ENCODE peak calls at places on chromosomes 12 and 14, in four cellular contexts. J is type B pancreatic cell, Y is fibroblast of mammary gland, A is neural crest cell. M is an unnamed sample.

GRCh38 chr12:42935090-42935489 is 345.5 kb upstream of the PRICKLE1 start:
- DNase-seq in J (no peak), A (no peak), Y (peak; percentile 19), M (no peak)

GRCh38 chr12:79690606-79691298 is at the start of gene PAWR:
- DNase-seq in Y (peak; percentile 46), A (peak; percentile 57), J (peak; percentile 83), M (peak; percentile 63)

GRCh38 chr12:71578694-71579258 is 84.9 kb downstream of the ZFC3H1 start:
- DNase-seq in Y (no peak), J (no peak), A (no peak), M (no peak)

GRCh38 chr12:111443086-111443485 is 37.4 kb downstream of the SH2B3 start:
- DNase-seq in A (no peak), J (no peak), Y (no peak), M (no peak)

GRCh38 chr12:55717397-55718007 is 1.7 kb downstream of the BLOC1S1 start:
- DNase-seq in Y (peak; percentile 94), J (no peak), A (no peak), M (no peak)

GRCh38 chr12:1777798-1778197 is 42.6 kb upstream of the LRTM2 start:
- DNase-seq in A (no peak), J (no peak), Y (peak; percentile 86), M (peak; percentile 78)

GRCh38 chr12:67697443-67697842 is 48.9 kb downstream of the DYRK2 start:
- DNase-seq in J (no peak), A (no peak), Y (peak; percentile 75), M (no peak)

GRCh38 chr14:50003213-50004021 is 110.5 kb downstream of the ARF6 start:
- DNase-seq in A (peak; percentile 34), Y (peak; percentile 68), J (peak; percentile 74), M (peak; percentile 51)

GRCh38 chr12:12902036-12902435 is 10.7 kb downstream of the GPRC5A start:
- DNase-seq in Y (peak; percentile 74), J (no peak), A (no peak), M (peak; percentile 87)

GRCh38 chr12:124774462-124775167 is 89.0 kb downstream of the SCARB1 start:
- DNase-seq in J (no peak), A (no peak), Y (peak; percentile 100), M (peak; percentile 100)

GRCh38 chr12:20602671-20603402 is 92.3 kb upstream of the SLCO1C1 start:
- DNase-seq in Y (peak; percentile 84), A (no peak), J (no peak), M (peak; percentile 77)

DNA sequence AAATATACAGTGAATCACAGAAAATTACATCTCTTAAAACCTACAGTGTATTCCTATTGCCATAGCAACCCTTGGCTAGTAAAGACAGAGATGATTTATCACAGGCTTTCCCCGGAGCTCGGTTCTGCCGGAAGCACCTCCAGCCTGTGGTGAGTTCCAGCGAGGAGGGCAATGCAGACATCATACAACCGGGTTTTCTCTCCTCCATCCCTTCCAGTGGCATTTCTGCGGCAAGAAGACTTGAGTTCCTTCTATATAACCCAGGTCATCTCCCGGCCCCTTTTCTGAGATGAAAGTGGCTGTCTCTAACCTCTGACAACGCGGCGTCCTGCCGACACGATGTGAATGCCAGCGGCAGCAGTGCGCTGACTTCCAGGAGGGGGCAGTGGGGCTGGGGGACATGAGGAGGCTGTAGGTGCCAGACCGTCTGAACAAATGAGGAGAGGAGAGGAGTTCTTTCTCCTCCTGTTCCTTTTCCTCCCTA is 68.5 kb upstream of the MAX start:
- DNase-seq in J (no peak), Y (peak; percentile 81), A (peak; percentile 50), M (peak; percentile 91)
- TF ChIP-seq CTCF in J (peak; percentile 64), Y (peak; percentile 48), A (peak; percentile 56), M (peak; percentile 58)

GRCh38 chr12:94781835-94782234 is 131.5 kb upstream of the TMCC3 start:
- DNase-seq in A (no peak), Y (no peak), J (no peak), M (no peak)

GRCh38 chr12:94783862-94784261 is 133.5 kb upstream of the TMCC3 start:
- DNase-seq in J (no peak), Y (peak; percentile 59), A (no peak), M (peak; percentile 45)

GRCh38 chr12:94783343-94783742 is 133.0 kb upstream of the TMCC3 start:
- DNase-seq in A (no peak), Y (no peak), J (no peak), M (peak; percentile 20)

GRCh38 chr12:94779520-94779919 is 129.2 kb upstream of the TMCC3 start:
- DNase-seq in A (no peak), J (no peak), Y (peak; percentile 82), M (peak; percentile 87)

DNA sequence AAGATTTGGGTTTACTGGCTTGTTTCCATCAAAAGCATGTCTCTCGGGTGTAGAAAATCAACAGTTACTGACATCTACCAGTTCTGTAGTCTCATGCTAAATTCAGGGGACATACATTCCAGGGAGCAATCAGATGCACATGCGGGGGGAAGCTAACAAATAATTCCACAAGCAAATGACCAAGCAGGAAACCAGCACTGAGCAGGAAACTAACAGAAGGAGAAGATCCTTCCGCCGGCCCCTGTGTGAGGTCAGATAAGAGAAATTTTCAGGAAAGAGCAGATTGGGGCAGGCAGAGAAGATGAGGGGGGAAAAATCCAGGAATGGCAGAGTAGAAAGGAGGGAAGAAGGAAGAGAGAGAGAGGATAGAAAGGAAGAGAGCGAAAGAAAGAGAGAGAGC is 127.6 kb upstream of the TMCC3 start:
- DNase-seq in Y (no peak), J (no peak), A (no peak), M (no peak)
- TF ChIP-seq CTCF in Y (no peak), J (no peak), A (no peak), M (no peak)

DNA sequence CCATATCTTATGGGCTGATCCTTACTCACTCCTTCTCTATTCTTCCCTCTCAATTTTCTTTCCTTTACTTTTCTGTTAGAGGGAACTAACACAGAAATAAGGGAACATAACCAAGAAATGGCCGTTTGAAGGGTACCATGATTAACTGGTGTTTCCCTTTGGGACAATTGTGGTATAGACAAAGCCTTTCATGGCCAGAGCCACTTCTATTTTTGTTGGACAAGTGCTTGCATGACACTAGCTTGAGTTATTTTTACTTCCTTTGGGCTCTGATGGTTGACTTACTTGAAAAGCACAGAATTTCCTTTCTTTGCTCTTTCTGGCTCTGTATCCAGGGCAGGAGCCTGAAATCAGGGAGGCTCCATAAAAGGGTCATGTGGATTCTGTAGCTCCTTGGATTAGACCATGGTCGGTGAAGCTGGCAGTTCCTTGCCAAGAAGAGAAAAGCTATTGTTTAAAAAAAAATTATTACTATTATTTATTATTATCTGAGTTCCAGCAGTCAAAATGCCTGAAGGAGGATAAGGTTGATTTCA is 130.6 kb downstream of the KTN1 start:
- DNase-seq in A (no peak), J (no peak), Y (no peak), M (peak; percentile 72)
- TF ChIP-seq CTCF in A (no peak), J (no peak), Y (no peak), M (no peak)

DNA sequence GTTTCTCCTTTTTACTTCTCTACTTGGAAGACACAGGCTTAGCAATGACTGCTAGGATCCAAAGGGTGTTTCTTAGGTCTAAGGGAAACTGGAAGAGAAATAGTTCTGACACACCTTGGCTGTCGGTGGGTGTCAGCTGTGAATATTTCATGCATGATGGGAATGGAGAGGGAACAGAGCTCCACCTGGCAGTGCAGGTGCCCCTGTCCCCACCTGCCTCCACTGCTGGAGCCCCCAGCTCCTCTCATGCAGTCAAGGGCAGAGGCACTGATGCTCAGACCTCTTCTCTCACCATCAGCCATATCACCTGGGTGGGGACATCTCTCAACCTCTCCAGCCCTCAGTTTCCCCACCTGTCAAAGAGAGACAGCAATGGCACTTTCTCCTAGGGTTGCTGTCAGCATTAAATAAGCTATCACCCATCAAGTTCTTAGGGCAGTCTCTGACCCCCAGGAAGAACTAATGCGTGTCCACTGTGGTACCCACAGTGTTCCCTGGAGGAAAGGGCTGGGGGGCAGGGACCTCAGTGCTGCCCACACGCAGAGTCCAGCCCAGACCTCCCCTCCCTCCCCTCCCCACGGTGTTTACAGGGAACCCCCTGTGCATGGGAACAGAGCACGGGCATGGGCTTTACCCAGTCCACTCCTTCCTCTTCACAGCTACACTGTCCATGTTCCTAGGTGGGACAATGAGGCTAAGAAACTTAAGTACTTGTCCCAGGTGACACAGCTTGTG is 69.1 kb downstream of the C14orf132 start:
- DNase-seq in J (no peak), Y (no peak), A (no peak), M (no peak)
- TF ChIP-seq CTCF in J (no peak), Y (no peak), A (no peak), M (no peak)

GRCh38 chr12:81329088-81329487 is 251.2 kb downstream of the ACSS3 start:
- DNase-seq in A (no peak), J (no peak), Y (peak; percentile 59), M (peak; percentile 1)
- TF ChIP-seq CTCF in A (peak; percentile 58), J (peak; percentile 64), Y (peak; percentile 47), M (peak; percentile 32)

GRCh38 chr14:33402604-33403003 is 463.9 kb downstream of the NPAS3 start:
- DNase-seq in Y (no peak), J (no peak), A (no peak), M (no peak)

GRCh38 chr14:33406766-33407165 is 468.1 kb downstream of the NPAS3 start:
- DNase-seq in Y (no peak), A (no peak), J (no peak), M (no peak)

GRCh38 chr14:33401326-33401725 is 462.6 kb downstream of the NPAS3 start:
- DNase-seq in J (no peak), Y (no peak), A (no peak), M (no peak)

GRCh38 chr14:33404964-33405574 is 466.4 kb downstream of the NPAS3 start:
- DNase-seq in A (peak; percentile 2), J (no peak), Y (no peak), M (no peak)

DNA sequence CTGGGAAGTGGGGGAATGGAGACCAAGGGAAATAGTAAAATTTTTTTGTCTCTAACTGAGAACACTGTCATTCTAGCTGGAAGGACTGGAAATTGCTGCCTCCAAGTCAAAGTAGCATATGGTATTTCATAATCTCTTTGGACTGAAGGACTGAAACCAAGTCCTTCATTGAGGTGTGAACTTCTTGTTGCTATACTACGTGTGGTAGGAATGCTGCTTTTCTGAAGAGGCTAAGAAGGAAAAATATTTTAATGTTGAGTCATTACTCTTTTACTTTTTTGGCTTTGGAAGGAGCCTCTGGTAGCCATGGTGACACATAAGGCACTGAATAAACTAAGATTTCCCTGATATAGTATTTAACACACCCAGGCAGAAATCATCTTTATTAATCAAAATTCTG is 465.4 kb downstream of the NPAS3 start:
- DNase-seq in A (no peak), Y (peak; percentile 88), J (no peak), M (peak; percentile 82)
- TF ChIP-seq CTCF in A (no peak), Y (peak; percentile 26), J (no peak), M (no peak)

M was measured in fibroblast of the aortic adventitia.